ENCODE peak calls at places on chromosomes 12 and 14, in ten cellular contexts. L is IMR-90; C is cardiac muscle cell; V is stomach; R is GM12878; I is heart left ventricle; U is effector memory CD4-positive, alpha-beta T cell; Q is HepG2; T is lung; W is PC-9. H is an unnamed sample. For H3K9me3, the result is how much of the 10 kb centered on the place peaks cover.

GRCh38 chr12:131990980-131991305 is 41.2 kb downstream of the EP400 start:
- DNase-seq in I (no peak), V (no peak), L (no peak), U (no peak), W (no peak), Q (no peak), C (no peak), R (no peak), T (no peak), H (no peak)

GRCh38 chr12:47080725-47081502 is 1.2 kb upstream of the AMIGO2 start:
- DNase-seq in C (peak), I (peak), L (peak), R (no peak), W (peak), Q (no peak), V (peak), T (peak), U (peak), H (no peak)

GRCh38 chr14:70018713-70019201 is 139.5 kb downstream of the SMOC1 start:
- DNase-seq in V (peak), C (no peak), L (peak), W (no peak), R (no peak), U (no peak), Q (no peak), T (no peak), I (peak), H (no peak)

GRCh38 chr14:59123975-59124374 is 64.5 kb upstream of the DAAM1 start:
- DNase-seq in W (no peak), V (no peak), C (peak), L (peak), I (no peak), Q (no peak), R (no peak), T (no peak), U (no peak), H (no peak)

GRCh38 chr12:89082354-89082753 is 269.9 kb downstream of the DUSP6 start:
- DNase-seq in Q (no peak), R (no peak), L (peak), U (no peak), T (no peak), I (no peak), C (no peak), V (no peak), W (no peak), H (no peak)

GRCh38 chr12:127717293-127717692 is 549.7 kb upstream of the TMEM132C start:
- DNase-seq in V (no peak), T (no peak), C (no peak), W (no peak), R (no peak), I (no peak), U (no peak), Q (no peak), L (no peak), H (no peak)

GRCh38 chr14:71856199-71856919 is 75.9 kb upstream of the RGS6 start:
- DNase-seq in L (no peak), C (no peak), I (no peak), U (no peak), Q (no peak), R (peak), W (no peak), V (no peak), T (no peak), H (no peak)

GRCh38 chr14:101509730-101510371 is 51.4 kb upstream of the DIO3 start:
- DNase-seq in T (no peak), U (no peak), W (no peak), I (no peak), R (no peak), V (no peak), C (no peak), Q (no peak), L (no peak), H (no peak)

GRCh38 chr14:67343601-67344230 is 15.9 kb downstream of the ATP6V1D start:
- DNase-seq in I (no peak), T (no peak), W (no peak), V (no peak), R (no peak), U (no peak), L (no peak), Q (no peak), C (no peak), H (no peak)

GRCh38 chr12:52206309-52207040 is 14.7 kb upstream of the KRT80 start:
- DNase-seq in W (peak), L (no peak), Q (no peak), U (no peak), V (no peak), R (no peak), T (no peak), I (peak), C (no peak), H (no peak)

GRCh38 chr14:51554339-51554920 is 97.3 kb upstream of the FRMD6 start:
- DNase-seq in V (no peak), L (peak), U (no peak), R (no peak), Q (no peak), C (no peak), T (no peak), W (no peak), I (no peak), H (no peak)

GRCh38 chr14:53409289-53409688 is 256.2 kb upstream of the DDHD1 start:
- DNase-seq in R (no peak), U (no peak), I (no peak), C (no peak), V (no peak), W (no peak), L (no peak), T (no peak), Q (no peak), H (no peak)

GRCh38 chr14:98184467-98184866 is 1087.5 kb downstream of the BCL11B start:
- DNase-seq in R (no peak), L (no peak), I (no peak), U (no peak), V (no peak), C (no peak), W (no peak), T (no peak), Q (no peak), H (no peak)

GRCh38 chr12:112122823-112123690 is 2.3 kb upstream of the TRAFD1 start:
- DNase-seq in T (no peak), I (no peak), Q (peak), R (no peak), W (no peak), U (no peak), V (no peak), L (peak), C (peak), H (no peak)

GRCh38 chr14:30005114-30005698 is 77.6 kb upstream of the PRKD1 start:
- DNase-seq in U (no peak), V (no peak), I (no peak), Q (peak), L (peak), R (no peak), W (no peak), C (peak), T (no peak), H (no peak)

GRCh38 chr14:64734990-64735389 is 30.8 kb downstream of the PLEKHG3 start:
- DNase-seq in I (no peak), R (no peak), C (no peak), Q (no peak), L (no peak), U (no peak), V (no peak), W (no peak), T (no peak), H (no peak)

GRCh38 chr14:91354221-91354916 is 63.3 kb downstream of the CCDC88C start:
- DNase-seq in U (no peak), W (no peak), V (no peak), C (no peak), R (no peak), Q (no peak), L (no peak), T (no peak), I (no peak), H (no peak)

GRCh38 chr12:13205809-13206559 is 9.5 kb downstream of the EMP1 start:
- DNase-seq in I (no peak), T (no peak), U (no peak), W (peak), L (peak), Q (no peak), V (no peak), R (no peak), C (no peak), H (no peak)

GRCh38 chr12:6228535-6229223 is 28.5 kb downstream of the CD9 start:
- DNase-seq in Q (no peak), R (no peak), I (peak), W (peak), U (no peak), C (no peak), L (no peak), V (no peak), T (no peak), H (no peak)

GRCh38 chr12:122646568-122647220 is 56.5 kb downstream of the HCAR2 start:
- DNase-seq in T (no peak), Q (no peak), W (no peak), C (no peak), U (no peak), I (no peak), V (no peak), R (peak), L (peak), H (no peak)

GRCh38 chr12:9365296-9365695 is 157.1 kb upstream of the PZP start:
- DNase-seq in Q (no peak), I (no peak), W (no peak), T (no peak), R (no peak), V (no peak), C (no peak), L (peak), U (no peak), H (no peak)

GRCh38 chr12:70028918-70029317 is 203.9 kb downstream of the MYRFL start:
- DNase-seq in W (no peak), Q (no peak), I (no peak), R (no peak), T (no peak), U (no peak), C (peak), L (no peak), V (no peak), H (no peak)

GRCh38 chr12:92649511-92650227 is 53.1 kb upstream of the PLEKHG7 start:
- DNase-seq in U (peak), W (peak), C (peak), V (peak), Q (peak), L (peak), I (no peak), T (peak), R (peak), H (peak)

GRCh38 chr12:14264316-14264715 is 101.2 kb upstream of the ATF7IP start:
- DNase-seq in C (no peak), T (no peak), V (no peak), W (no peak), R (no peak), Q (no peak), U (no peak), L (peak), I (no peak), H (no peak)

GRCh38 chr12:124279846-124280360 is 15.0 kb upstream of the RFLNA start:
- DNase-seq in L (no peak), Q (no peak), I (no peak), V (no peak), R (no peak), W (no peak), T (no peak), U (no peak), C (no peak), H (no peak)

GRCh38 chr12:122830517-122831214 is 4.6 kb upstream of the HIP1R start:
- DNase-seq in T (peak), R (no peak), I (no peak), L (peak), C (no peak), Q (no peak), U (no peak), V (no peak), W (peak), H (no peak)

GRCh38 chr12:34305176-34305575 is 282.9 kb downstream of the ALG10 start:
- DNase-seq in Q (no peak), L (no peak), C (no peak), T (no peak), R (no peak), W (no peak), I (no peak), U (no peak), V (no peak), H (no peak)
- H3K9me3 ChIP-seq in Q (under half), L (half or more), C (under half), T (half or more), R (under half), W (under half), I (under half), U (under half), V (half or more), H (under half)

GRCh38 chr12:25972783-25973182 is 14.3 kb downstream of the RASSF8 start:
- DNase-seq in W (no peak), Q (no peak), R (no peak), T (no peak), L (peak), I (no peak), C (no peak), U (no peak), V (no peak), H (no peak)
- H3K9me3 ChIP-seq in W (under half), Q (under half), R (under half), T (under half), L (under half), I (under half), C (under half), U (under half), V (under half), H (under half)

GRCh38 chr12:133217219-133217618 is 18.5 kb downstream of the ANHX start:
- DNase-seq in T (no peak), V (no peak), R (no peak), C (no peak), Q (no peak), L (no peak), I (no peak), W (no peak), U (no peak), H (no peak)

GRCh38 chr12:133221241-133221640 is 14.4 kb downstream of the ANHX start:
- DNase-seq in V (no peak), C (no peak), W (no peak), U (no peak), T (peak), Q (no peak), I (no peak), L (no peak), R (no peak), H (no peak)

GRCh38 chr12:133215724-133216123 is 20.0 kb downstream of the ANHX start:
- DNase-seq in U (no peak), L (no peak), T (no peak), R (no peak), Q (no peak), V (no peak), C (no peak), W (no peak), I (no peak), H (no peak)

GRCh38 chr12:133222211-133222610 is 13.5 kb downstream of the ANHX start:
- DNase-seq in R (no peak), V (no peak), L (no peak), C (no peak), W (no peak), T (no peak), Q (no peak), U (no peak), I (no peak), H (no peak)

DNA sequence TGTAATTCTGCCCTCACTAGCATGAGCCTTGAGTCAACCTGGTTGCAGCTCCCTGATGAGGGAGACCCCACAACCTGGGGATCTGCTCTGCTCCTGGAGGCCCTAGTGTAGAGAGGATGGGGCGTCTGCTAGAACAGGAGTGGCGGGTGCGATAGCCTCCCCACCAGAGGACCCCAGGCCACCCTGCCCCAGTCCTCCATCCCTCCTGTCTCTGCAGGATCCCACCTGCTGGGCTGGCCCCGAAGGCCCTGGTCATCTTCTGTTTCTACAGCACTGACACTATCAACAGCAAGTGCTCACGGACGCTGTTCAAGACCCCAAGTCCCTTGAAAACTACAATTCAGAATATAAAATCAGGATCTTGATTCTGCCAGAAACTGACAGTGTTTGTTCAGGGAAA is 15.2 kb downstream of the ANHX start:
- DNase-seq in T (no peak), Q (no peak), W (no peak), R (no peak), V (no peak), C (no peak), L (no peak), U (no peak), I (no peak), H (no peak)
- H3K9me3 ChIP-seq in T (half or more), Q (half or more), W (under half), R (under half), V (half or more), C (under half), L (half or more), U (under half), I (under half), H (under half)

DNA sequence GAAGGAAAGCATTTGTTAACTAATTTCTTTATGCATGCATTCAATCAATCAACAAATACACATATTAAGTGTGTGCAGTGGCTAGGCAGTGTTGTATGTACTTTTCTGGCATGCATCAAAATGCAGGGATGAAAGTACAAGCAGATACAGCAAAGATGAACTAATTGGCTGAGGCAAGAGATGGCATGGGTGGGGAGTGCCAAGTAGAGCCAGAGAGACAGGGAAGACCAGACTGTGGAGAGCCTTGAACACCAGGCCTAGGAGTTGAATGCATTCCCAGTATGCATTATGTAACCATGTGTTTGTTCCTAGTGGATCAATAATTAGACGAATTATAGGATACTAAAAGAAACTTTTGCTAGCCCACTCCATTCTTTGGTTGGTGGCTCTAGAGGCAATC is 17.3 kb upstream of the LMNTD1 start:
- DNase-seq in V (no peak), C (no peak), U (no peak), Q (no peak), I (no peak), T (no peak), R (no peak), W (no peak), L (no peak), H (no peak)
- H3K9me3 ChIP-seq in V (under half), C (under half), U (under half), Q (under half), I (under half), T (under half), R (under half), W (under half), L (under half), H (under half)

GRCh38 chr14:103172921-103173320 is 49.7 kb downstream of the TNFAIP2 start:
- DNase-seq in Q (no peak), T (no peak), U (no peak), W (peak), R (no peak), I (no peak), V (no peak), L (no peak), C (no peak), H (no peak)

GRCh38 chr14:103164786-103165185 is 41.5 kb downstream of the TNFAIP2 start:
- DNase-seq in L (no peak), T (no peak), R (no peak), W (no peak), I (no peak), Q (no peak), U (no peak), C (no peak), V (no peak), H (no peak)

GRCh38 chr14:103164006-103164405 is 40.7 kb downstream of the TNFAIP2 start:
- DNase-seq in I (no peak), C (no peak), U (no peak), W (no peak), V (no peak), T (no peak), Q (no peak), L (no peak), R (no peak), H (no peak)

GRCh38 chr14:103165323-103165722 is 42.1 kb downstream of the TNFAIP2 start:
- DNase-seq in W (no peak), L (no peak), Q (no peak), T (no peak), I (no peak), V (no peak), C (no peak), R (no peak), U (no peak), H (no peak)

DNA sequence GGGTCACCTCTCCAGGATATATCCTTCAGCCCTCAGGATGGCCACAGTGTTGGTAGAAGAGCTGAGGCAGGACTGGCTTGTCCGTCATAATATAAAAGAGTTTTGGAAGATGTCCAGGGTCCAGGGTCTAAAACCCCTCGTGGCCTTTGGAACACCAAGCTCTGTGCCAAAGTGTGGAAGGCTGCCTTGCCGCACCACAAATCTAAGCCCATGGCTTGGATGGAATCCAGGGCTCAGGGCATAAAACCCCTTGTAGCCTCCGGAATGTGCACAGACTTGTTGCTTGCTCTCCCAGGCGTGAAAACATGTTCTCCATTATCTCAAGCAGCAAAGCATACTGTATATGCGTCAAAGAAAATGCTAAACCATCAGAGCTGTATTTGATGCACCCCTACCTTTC is 46.7 kb downstream of the TNFAIP2 start:
- DNase-seq in T (no peak), L (no peak), Q (no peak), W (no peak), V (no peak), C (no peak), U (no peak), R (no peak), I (no peak), H (no peak)
- H3K9me3 ChIP-seq in T (under half), L (under half), Q (under half), W (under half), V (half or more), C (under half), U (under half), R (under half), I (under half), H (under half)

GRCh38 chr14:28055008-28055407 is 711.6 kb upstream of the FOXG1 start:
- DNase-seq in Q (no peak), C (no peak), R (no peak), V (no peak), L (no peak), U (no peak), T (no peak), I (no peak), W (no peak), H (no peak)
- H3K9me3 ChIP-seq in Q (half or more), C (under half), R (under half), V (under half), L (under half), U (under half), T (under half), I (under half), W (under half), H (under half)

GRCh38 chr14:105538481-105539049 is 12.2 kb downstream of the TMEM121 start:
- DNase-seq in U (no peak), W (no peak), V (no peak), Q (no peak), R (no peak), T (no peak), L (no peak), I (no peak), C (no peak), H (no peak)
- H3K9me3 ChIP-seq in U (under half), W (under half), V (under half), Q (under half), R (under half), T (under half), L (under half), I (under half), C (under half), H (under half)

GRCh38 chr12:133080619-133081407 is at the start of gene ZNF140:
- DNase-seq in I (peak), T (peak), W (peak), Q (peak), V (peak), U (peak), R (peak), L (peak), C (peak), H (peak)
- H3K9me3 ChIP-seq in I (half or more), T (under half), W (half or more), Q (half or more), V (half or more), U (under half), R (half or more), L (under half), C (under half), H (under half)